ENCODE peak calls at places on chromosomes 4 and X, in five cellular contexts. L, X, S, Y and K are unnamed samples.

GRCh38 chrX:77451041-77451440 is 3.9 kb downstream of the FGF16 start:
- DNase-seq in L (no peak), X (no peak), S (peak), Y (no peak), K (peak)

GRCh38 chr4:3484057-3484973 is 21.2 kb downstream of the DOK7 start:
- DNase-seq in L (no peak), X (peak), S (no peak), Y (no peak), K (peak)

GRCh38 chr4:90979551-90979950 is 852.4 kb downstream of the CCSER1 start:
- DNase-seq in L (no peak), X (no peak), S (no peak), Y (peak), K (no peak)

GRCh38 chr4:119049342-119049741 is 86.3 kb upstream of the MYOZ2 start:
- DNase-seq in L (no peak), X (no peak), S (no peak), Y (no peak), K (no peak)

GRCh38 chr4:116183241-116183640 is 902.1 kb downstream of the TRAM1L1 start:
- DNase-seq in L (no peak), X (no peak), S (no peak), Y (no peak), K (no peak)

GRCh38 chr4:112348488-112349158 is 51.5 kb downstream of the ALPK1 start:
- DNase-seq in L (peak), X (no peak), S (peak), Y (peak), K (peak)

GRCh38 chr4:61555789-61556188 is 355.7 kb downstream of the ADGRL3 start:
- DNase-seq in L (no peak), X (no peak), S (peak), Y (no peak), K (peak)

GRCh38 chr4:1226167-1226514 is 22.8 kb downstream of the CTBP1 start:
- DNase-seq in L (no peak), X (no peak), S (no peak), Y (no peak), K (no peak)

GRCh38 chr4:79652726-79653125 is 244.7 kb upstream of the GK2 start:
- DNase-seq in L (no peak), X (no peak), S (no peak), Y (no peak), K (no peak)

GRCh38 chr4:41154001-41154813 is 60.1 kb downstream of the APBB2 start:
- DNase-seq in L (no peak), X (no peak), S (no peak), Y (no peak), K (no peak)

GRCh38 chrX:39957816-39958561 is 139.8 kb downstream of the BCOR start:
- DNase-seq in L (no peak), X (no peak), S (no peak), Y (no peak), K (peak)

GRCh38 chr4:150366487-150366999 is 215.4 kb upstream of the MAB21L2 start:
- DNase-seq in L (no peak), X (no peak), S (no peak), Y (peak), K (peak)

GRCh38 chr4:2075171-2075986 is 16.3 kb downstream of the NAT8L start:
- DNase-seq in L (no peak), X (no peak), S (no peak), Y (no peak), K (no peak)

GRCh38 chr4:123014038-123014437 is 91.6 kb upstream of the NUDT6 start:
- DNase-seq in L (no peak), X (no peak), S (peak), Y (no peak), K (no peak)

GRCh38 chr4:158020175-158020574 is 152.7 kb downstream of the GASK1B start:
- DNase-seq in L (no peak), X (no peak), S (peak), Y (no peak), K (peak)

GRCh38 chrX:136764206-136764605 is 16.5 kb downstream of the ARHGEF6 start:
- DNase-seq in L (no peak), X (no peak), S (no peak), Y (no peak), K (no peak)

GRCh38 chr4:40918330-40918729 is 168.6 kb downstream of the NSUN7 start:
- DNase-seq in L (no peak), X (no peak), S (peak), Y (no peak), K (peak)

GRCh38 chrX:31213941-31214340 is 142.1 kb upstream of the FTHL17 start:
- DNase-seq in L (no peak), X (no peak), S (peak), Y (peak), K (peak)

GRCh38 chr4:10371121-10371520 is 86.1 kb downstream of the ZNF518B start:
- DNase-seq in L (no peak), X (no peak), S (no peak), Y (no peak), K (no peak)

GRCh38 chrX:43559643-43560042 is 96.5 kb upstream of the MAOA start:
- DNase-seq in L (peak), X (peak), S (peak), Y (peak), K (peak)